ENCODE peak calls at places on chromosomes 11 and 22, in seven cellular contexts. One of them, this sample, is unnamed.

GRCh38 chr11:34655335-34656008 is 34.6 kb downstream of the EHF start:
- DNase-seq in fibroblast of pulmonary artery: peak; percentile 80
- DNase-seq in tibial artery: no peak
- DNase-seq in lung: no peak
- DNase-seq in pancreas: no peak
- DNase-seq in adrenal gland: no peak
- DNase-seq in adipocyte: peak; percentile 56
- DNase-seq in this sample: no peak

GRCh38 chr11:60830478-60831142 is 11.3 kb upstream of the CCDC86 start:
- DNase-seq in lung: no peak
- DNase-seq in tibial artery: no peak
- DNase-seq in fibroblast of pulmonary artery: no peak
- DNase-seq in pancreas: no peak
- DNase-seq in adipocyte: no peak
- DNase-seq in adrenal gland: no peak
- DNase-seq in this sample: no peak

GRCh38 chr11:64259533-64260067 is 8.3 kb downstream of the PLCB3 start:
- DNase-seq in fibroblast of pulmonary artery: no peak
- DNase-seq in adrenal gland: no peak
- DNase-seq in tibial artery: no peak
- DNase-seq in adipocyte: no peak
- DNase-seq in lung: no peak
- DNase-seq in pancreas: no peak
- DNase-seq in this sample: peak; percentile 6

GRCh38 chr22:40705918-40706682 is 26.8 kb downstream of the MCHR1 start:
- DNase-seq in fibroblast of pulmonary artery: no peak
- DNase-seq in adipocyte: no peak
- DNase-seq in adrenal gland: no peak
- DNase-seq in lung: no peak
- DNase-seq in tibial artery: no peak
- DNase-seq in pancreas: no peak
- DNase-seq in this sample: no peak

GRCh38 chr11:24900524-24900923 is 403.7 kb downstream of the LUZP2 start:
- DNase-seq in adipocyte: peak; percentile 41
- DNase-seq in fibroblast of pulmonary artery: no peak
- DNase-seq in lung: no peak
- DNase-seq in tibial artery: no peak
- DNase-seq in pancreas: no peak
- DNase-seq in adrenal gland: no peak
- DNase-seq in this sample: no peak

GRCh38 chr22:38110863-38111852 is 674 bp upstream of the BAIAP2L2 start:
- DNase-seq in tibial artery: no peak
- DNase-seq in fibroblast of pulmonary artery: no peak
- DNase-seq in lung: no peak
- DNase-seq in adrenal gland: no peak
- DNase-seq in pancreas: no peak
- DNase-seq in adipocyte: no peak
- DNase-seq in this sample: peak; percentile 84

GRCh38 chr22:43349636-43350035 is 6.5 kb upstream of the SCUBE1 start:
- DNase-seq in adrenal gland: no peak
- DNase-seq in lung: no peak
- DNase-seq in pancreas: no peak
- DNase-seq in adipocyte: no peak
- DNase-seq in fibroblast of pulmonary artery: no peak
- DNase-seq in tibial artery: no peak
- DNase-seq in this sample: no peak

GRCh38 chr22:39311592-39312400 is 7.6 kb downstream of the RPL3 start:
- DNase-seq in pancreas: no peak
- DNase-seq in tibial artery: no peak
- DNase-seq in lung: no peak
- DNase-seq in adipocyte: no peak
- DNase-seq in adrenal gland: no peak
- DNase-seq in fibroblast of pulmonary artery: no peak
- DNase-seq in this sample: no peak

GRCh38 chr11:12028303-12028702 is 19.9 kb upstream of the DKK3 start:
- DNase-seq in pancreas: no peak
- DNase-seq in lung: no peak
- DNase-seq in adrenal gland: no peak
- DNase-seq in fibroblast of pulmonary artery: no peak
- DNase-seq in adipocyte: no peak
- DNase-seq in tibial artery: no peak
- DNase-seq in this sample: no peak

GRCh38 chr11:1655168-1656060 is 25.8 kb downstream of the KRTAP5-5 start:
- DNase-seq in pancreas: no peak
- DNase-seq in adipocyte: no peak
- DNase-seq in adrenal gland: no peak
- DNase-seq in fibroblast of pulmonary artery: no peak
- DNase-seq in tibial artery: peak; percentile 55
- DNase-seq in lung: no peak
- DNase-seq in this sample: no peak

GRCh38 chr11:19642185-19642591 is 70.4 kb upstream of the NAV2 start:
- DNase-seq in pancreas: no peak
- DNase-seq in fibroblast of pulmonary artery: peak; percentile 58
- DNase-seq in adipocyte: peak; percentile 34
- DNase-seq in lung: no peak
- DNase-seq in adrenal gland: no peak
- DNase-seq in tibial artery: no peak
- DNase-seq in this sample: no peak

GRCh38 chr11:35619754-35620640 is 1.7 kb downstream of the FJX1 start:
- DNase-seq in adipocyte: peak; percentile 45
- DNase-seq in adrenal gland: peak; percentile 35
- DNase-seq in fibroblast of pulmonary artery: peak; percentile 34
- DNase-seq in tibial artery: no peak
- DNase-seq in lung: no peak
- DNase-seq in pancreas: no peak
- DNase-seq in this sample: peak; percentile 43

GRCh38 chr22:18994780-18995711 is 59.0 kb upstream of the PRODH start:
- DNase-seq in adipocyte: no peak
- DNase-seq in lung: no peak
- DNase-seq in pancreas: no peak
- DNase-seq in tibial artery: no peak
- DNase-seq in fibroblast of pulmonary artery: no peak
- DNase-seq in adrenal gland: no peak
- DNase-seq in this sample: peak; percentile 38

GRCh38 chr11:113111156-113111555 is 149.9 kb downstream of the NCAM1 start:
- DNase-seq in pancreas: no peak
- DNase-seq in adrenal gland: no peak
- DNase-seq in tibial artery: no peak
- DNase-seq in adipocyte: no peak
- DNase-seq in fibroblast of pulmonary artery: no peak
- DNase-seq in lung: no peak
- DNase-seq in this sample: no peak

GRCh38 chr11:1875093-1875785 is 16.5 kb downstream of the PRR33 start:
- DNase-seq in tibial artery: peak; percentile 65
- DNase-seq in fibroblast of pulmonary artery: no peak
- DNase-seq in lung: no peak
- DNase-seq in adipocyte: no peak
- DNase-seq in adrenal gland: peak; percentile 45
- DNase-seq in pancreas: peak; percentile 5
- DNase-seq in this sample: no peak

GRCh38 chr11:12160231-12160630 is 49.8 kb downstream of the MICAL2 start:
- DNase-seq in tibial artery: no peak
- DNase-seq in adipocyte: no peak
- DNase-seq in fibroblast of pulmonary artery: no peak
- DNase-seq in lung: no peak
- DNase-seq in pancreas: no peak
- DNase-seq in adrenal gland: no peak
- DNase-seq in this sample: no peak

GRCh38 chr11:121132211-121132976 is 31.4 kb downstream of the TECTA start:
- DNase-seq in pancreas: no peak
- DNase-seq in adrenal gland: no peak
- DNase-seq in adipocyte: no peak
- DNase-seq in tibial artery: no peak
- DNase-seq in lung: no peak
- DNase-seq in fibroblast of pulmonary artery: no peak
- DNase-seq in this sample: peak; percentile 57

GRCh38 chr11:115959098-115959497 is 454.9 kb upstream of the CADM1 start:
- DNase-seq in lung: no peak
- DNase-seq in fibroblast of pulmonary artery: no peak
- DNase-seq in tibial artery: no peak
- DNase-seq in pancreas: no peak
- DNase-seq in adrenal gland: no peak
- DNase-seq in adipocyte: no peak
- DNase-seq in this sample: no peak

GRCh38 chr11:15127341-15127740 is 12.6 kb downstream of the INSC start:
- DNase-seq in pancreas: no peak
- DNase-seq in adipocyte: peak; percentile 32
- DNase-seq in tibial artery: no peak
- DNase-seq in lung: no peak
- DNase-seq in adrenal gland: no peak
- DNase-seq in fibroblast of pulmonary artery: peak; percentile 70
- DNase-seq in this sample: no peak

GRCh38 chr22:49197500-49197899 is 630.2 kb downstream of the BRD1 start:
- DNase-seq in tibial artery: peak; percentile 38
- DNase-seq in pancreas: no peak
- DNase-seq in fibroblast of pulmonary artery: no peak
- DNase-seq in adrenal gland: no peak
- DNase-seq in lung: no peak
- DNase-seq in adipocyte: no peak
- DNase-seq in this sample: no peak

GRCh38 chr22:45645150-45645525 is 26.5 kb upstream of the ATXN10 start:
- DNase-seq in adipocyte: no peak
- DNase-seq in tibial artery: no peak
- DNase-seq in pancreas: no peak
- DNase-seq in lung: no peak
- DNase-seq in adrenal gland: no peak
- DNase-seq in fibroblast of pulmonary artery: no peak
- DNase-seq in this sample: no peak
- H3K4me3 ChIP-seq in adipocyte: no peak overlapping the region
- H3K4me3 ChIP-seq in tibial artery: no peak overlapping the region
- H3K4me3 ChIP-seq in pancreas: no peak overlapping the region
- H3K4me3 ChIP-seq in lung: no peak overlapping the region
- H3K4me3 ChIP-seq in adrenal gland: no peak overlapping the region
- H3K4me3 ChIP-seq in fibroblast of pulmonary artery: no peak overlapping the region
- H3K4me3 ChIP-seq in this sample: no peak overlapping the region

GRCh38 chr11:56748597-56748996 is at the start of gene OR9G4:
- DNase-seq in fibroblast of pulmonary artery: no peak
- DNase-seq in tibial artery: no peak
- DNase-seq in lung: no peak
- DNase-seq in pancreas: no peak
- DNase-seq in adrenal gland: no peak
- DNase-seq in adipocyte: no peak
- DNase-seq in this sample: no peak

GRCh38 chr11:56751480-56751879 is 3.0 kb upstream of the OR9G4 start:
- DNase-seq in adrenal gland: no peak
- DNase-seq in adipocyte: no peak
- DNase-seq in lung: no peak
- DNase-seq in pancreas: no peak
- DNase-seq in tibial artery: no peak
- DNase-seq in fibroblast of pulmonary artery: no peak
- DNase-seq in this sample: no peak

GRCh38 chr11:56750190-56750589 is 1.7 kb upstream of the OR9G4 start:
- DNase-seq in pancreas: no peak
- DNase-seq in tibial artery: no peak
- DNase-seq in lung: no peak
- DNase-seq in adipocyte: no peak
- DNase-seq in adrenal gland: no peak
- DNase-seq in fibroblast of pulmonary artery: no peak
- DNase-seq in this sample: no peak
- H3K4me3 ChIP-seq in pancreas: no peak overlapping the region
- H3K4me3 ChIP-seq in tibial artery: no peak overlapping the region
- H3K4me3 ChIP-seq in lung: no peak overlapping the region
- H3K4me3 ChIP-seq in adipocyte: no peak overlapping the region
- H3K4me3 ChIP-seq in adrenal gland: no peak overlapping the region
- H3K4me3 ChIP-seq in fibroblast of pulmonary artery: no peak overlapping the region
- H3K4me3 ChIP-seq in this sample: no peak overlapping the region

GRCh38 chr11:78022397-78023396 is at the start of gene KCTD14:
- DNase-seq in adrenal gland: peak; percentile 77
- DNase-seq in tibial artery: no peak
- DNase-seq in lung: peak; percentile 69
- DNase-seq in pancreas: peak; percentile 77
- DNase-seq in fibroblast of pulmonary artery: no peak
- DNase-seq in adipocyte: no peak
- DNase-seq in this sample: peak; percentile 73
- H3K4me3 ChIP-seq in adrenal gland: peak within 1 kb of the TSS; percentile 42
- H3K4me3 ChIP-seq in tibial artery: peak within 1 kb of the TSS; percentile 56
- H3K4me3 ChIP-seq in lung: peak within 1 kb of the TSS; percentile 58
- H3K4me3 ChIP-seq in pancreas: peak within 1 kb of the TSS; percentile 34
- H3K4me3 ChIP-seq in fibroblast of pulmonary artery: peak within 1 kb of the TSS; percentile 52
- H3K4me3 ChIP-seq in adipocyte: peak within 1 kb of the TSS; percentile 75
- H3K4me3 ChIP-seq in this sample: peak within 1 kb of the TSS; percentile 37

DNA sequence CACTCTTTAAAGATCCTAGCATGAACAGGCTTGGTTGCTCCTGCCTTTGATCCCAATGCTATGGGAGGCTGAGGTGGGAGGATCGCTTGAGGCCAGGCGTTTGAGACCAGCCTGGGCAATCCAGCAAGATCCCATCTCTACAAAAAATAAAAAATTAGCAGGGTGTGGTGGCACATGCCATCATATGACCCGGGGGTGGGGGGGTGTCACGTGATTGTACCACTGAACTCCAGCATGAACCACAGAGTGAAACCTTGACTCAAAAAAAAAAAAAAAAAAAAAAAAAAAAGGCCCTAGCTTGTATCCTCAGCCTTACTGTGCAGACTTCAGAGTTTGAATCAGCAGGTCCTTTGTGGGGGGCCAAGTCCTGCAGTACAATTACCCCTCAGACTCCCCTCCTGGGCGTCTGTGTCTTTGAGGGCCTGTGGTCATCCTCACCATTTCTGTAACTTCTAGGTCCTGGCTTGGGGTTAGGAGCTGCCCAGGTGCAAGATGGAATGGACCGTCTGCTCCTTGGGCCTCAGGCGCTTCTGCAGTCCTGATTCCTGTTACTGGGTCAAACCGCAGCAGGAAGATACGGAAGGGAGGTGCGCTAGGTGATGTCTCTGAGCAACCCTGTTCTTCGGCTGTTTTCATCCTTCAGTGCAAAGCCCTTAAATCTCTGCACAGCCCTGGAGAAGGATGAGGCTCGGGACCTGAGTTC is 208.1 kb downstream of the CTTN start:
- DNase-seq in lung: no peak
- DNase-seq in adrenal gland: no peak
- DNase-seq in fibroblast of pulmonary artery: no peak
- DNase-seq in adipocyte: no peak
- DNase-seq in tibial artery: no peak
- DNase-seq in pancreas: no peak
- DNase-seq in this sample: no peak
- H3K4me3 ChIP-seq in lung: no peak overlapping the region
- H3K4me3 ChIP-seq in adrenal gland: no peak overlapping the region
- H3K4me3 ChIP-seq in fibroblast of pulmonary artery: no peak overlapping the region
- H3K4me3 ChIP-seq in adipocyte: no peak overlapping the region
- H3K4me3 ChIP-seq in tibial artery: no peak overlapping the region
- H3K4me3 ChIP-seq in pancreas: no peak overlapping the region
- H3K4me3 ChIP-seq in this sample: no peak overlapping the region

GRCh38 chr11:88051386-88051785 is 123.9 kb downstream of the RAB38 start:
- DNase-seq in tibial artery: no peak
- DNase-seq in adrenal gland: no peak
- DNase-seq in adipocyte: no peak
- DNase-seq in lung: no peak
- DNase-seq in fibroblast of pulmonary artery: peak; percentile 81
- DNase-seq in pancreas: no peak
- DNase-seq in this sample: peak; percentile 53
- H3K4me3 ChIP-seq in tibial artery: no peak overlapping the region
- H3K4me3 ChIP-seq in adrenal gland: no peak overlapping the region
- H3K4me3 ChIP-seq in adipocyte: no peak overlapping the region
- H3K4me3 ChIP-seq in lung: no peak overlapping the region
- H3K4me3 ChIP-seq in fibroblast of pulmonary artery: no peak overlapping the region
- H3K4me3 ChIP-seq in pancreas: no peak overlapping the region
- H3K4me3 ChIP-seq in this sample: no peak overlapping the region

This sample was measured in PC-9.